ENCODE peak calls at places on chromosomes 11 and 22, in seven cellular contexts. U is right atrium auricular region, W is AG04450, X is brain microvascular endothelial cell, G is GM12865, V is RWPE1, O is choroid plexus epithelial cell. B is an unnamed sample.

GRCh38 chr11:105236631-105237030 is 97.1 kb upstream of the CARD18 start:
- DNase-seq in U (no peak), W (peak; percentile 65), X (no peak), G (no peak), V (no peak), O (peak; percentile 84), B (peak; percentile 66)

GRCh38 chr11:131749100-131749499 is 378.7 kb downstream of the NTM start:
- DNase-seq in U (no peak), W (no peak), X (peak; percentile 98), G (no peak), V (no peak), O (peak; percentile 89), B (peak; percentile 96)

GRCh38 chr11:123298488-123299447 is 103.7 kb upstream of the CLMP start:
- DNase-seq in U (no peak), W (no peak), X (no peak), G (no peak), V (no peak), O (no peak), B (no peak)

GRCh38 chr11:123671534-123671933 is 17.1 kb upstream of the SCN3B start:
- DNase-seq in U (no peak), W (no peak), X (no peak), G (no peak), V (no peak), O (no peak), B (no peak)

GRCh38 chr11:65646921-65647701 is 9.2 kb downstream of the SIPA1 start:
- DNase-seq in U (no peak), W (no peak), X (no peak), G (no peak), V (no peak), O (peak; percentile 52), B (no peak)

GRCh38 chr11:70296681-70297080 is 26.2 kb downstream of the PPFIA1 start:
- DNase-seq in U (no peak), W (no peak), X (peak; percentile 12), G (no peak), V (no peak), O (no peak), B (no peak)

GRCh38 chr11:32173435-32173834 is 82.6 kb downstream of the RCN1 start:
- DNase-seq in U (peak; percentile 69), W (peak; percentile 39), X (peak; percentile 49), G (peak; percentile 71), V (peak; percentile 44), O (peak; percentile 80), B (peak; percentile 11)

GRCh38 chr22:37639771-37640590 is 512 bp downstream of the SH3BP1 start:
- DNase-seq in U (no peak), W (no peak), X (no peak), G (peak; percentile 38), V (no peak), O (no peak), B (no peak)

GRCh38 chr22:30600925-30601324 is 6.0 kb upstream of the TCN2 start:
- DNase-seq in U (no peak), W (no peak), X (no peak), G (no peak), V (no peak), O (no peak), B (no peak)

GRCh38 chr11:58926251-58926650 is 13.0 kb upstream of the GLYATL1 start:
- DNase-seq in U (no peak), W (peak; percentile 38), X (no peak), G (no peak), V (no peak), O (no peak), B (no peak)

GRCh38 chr22:50699001-50699753 is 26.6 kb downstream of the SHANK3 start:
- DNase-seq in U (no peak), W (no peak), X (no peak), G (no peak), V (no peak), O (no peak), B (no peak)

GRCh38 chr22:23060612-23061400 is 9.5 kb upstream of the GNAZ start:
- DNase-seq in U (peak; percentile 40), W (no peak), X (no peak), G (no peak), V (no peak), O (no peak), B (no peak)

GRCh38 chr11:134584706-134585445 is 172.8 kb upstream of the B3GAT1 start:
- DNase-seq in U (peak; percentile 58), W (no peak), X (no peak), G (no peak), V (no peak), O (no peak), B (no peak)

GRCh38 chr11:130964393-130964792 is 48.1 kb upstream of the SNX19 start:
- DNase-seq in U (no peak), W (no peak), X (no peak), G (no peak), V (no peak), O (no peak), B (no peak)

GRCh38 chr11:117439256-117439655 is 111.6 kb downstream of the CEP164 start:
- DNase-seq in U (no peak), W (no peak), X (no peak), G (no peak), V (no peak), O (no peak), B (no peak)

GRCh38 chr11:111299111-111300026 is 1.0 kb downstream of the POU2AF3 start:
- DNase-seq in U (no peak), W (no peak), X (peak; percentile 11), G (peak; percentile 35), V (peak; percentile 33), O (peak; percentile 22), B (no peak)

GRCh38 chr11:313787-314547 is at the start of gene IFITM1:
- DNase-seq in U (no peak), W (peak; percentile 43), X (no peak), G (peak; percentile 94), V (peak; percentile 75), O (peak; percentile 91), B (peak; percentile 76)

GRCh38 chr22:23790819-23791736 is 4.3 kb downstream of the SMARCB1 start:
- DNase-seq in U (no peak), W (no peak), X (no peak), G (no peak), V (no peak), O (peak; percentile 89), B (peak; percentile 90)

GRCh38 chr11:68365943-68366435 is 53.6 kb downstream of the LRP5 start:
- DNase-seq in U (no peak), W (no peak), X (no peak), G (no peak), V (no peak), O (no peak), B (no peak)

GRCh38 chr22:42752912-42753311 is 32.2 kb upstream of the A4GALT start:
- DNase-seq in U (no peak), W (no peak), X (no peak), G (peak; percentile 75), V (no peak), O (no peak), B (no peak)

GRCh38 chr11:130050272-130050671 is 19.4 kb upstream of the APLP2 start:
- DNase-seq in U (no peak), W (no peak), X (peak; percentile 7), G (no peak), V (no peak), O (peak; percentile 62), B (no peak)

GRCh38 chr11:12318791-12319733 is 58.3 kb upstream of the PARVA start:
- DNase-seq in U (no peak), W (peak; percentile 75), X (no peak), G (peak; percentile 15), V (no peak), O (peak; percentile 21), B (peak; percentile 87)

GRCh38 chr11:82826526-82826925 is 73.7 kb downstream of the PRCP start:
- DNase-seq in U (no peak), W (no peak), X (no peak), G (no peak), V (no peak), O (peak; percentile 30), B (no peak)

GRCh38 chr11:78080084-78080817 is 589 bp upstream of the NDUFC2 start:
- DNase-seq in U (no peak), W (no peak), X (no peak), G (no peak), V (no peak), O (no peak), B (no peak)

GRCh38 chr22:44130076-44130711 is 50.5 kb upstream of the PARVG start:
- DNase-seq in U (no peak), W (no peak), X (no peak), G (no peak), V (no peak), O (peak; percentile 10), B (no peak)

GRCh38 chr11:108160970-108161566 is 39.7 kb downstream of the ACAT1 start:
- DNase-seq in U (no peak), W (no peak), X (no peak), G (peak; percentile 64), V (no peak), O (no peak), B (no peak)
- TF ChIP-seq CTCF in U (no peak), W (no peak), X (no peak), G (no peak), V (no peak), O (no peak), B (no peak)

GRCh38 chr22:19036523-19037273 is 85.5 kb downstream of the DGCR2 start:
- DNase-seq in U (no peak), W (no peak), X (no peak), G (no peak), V (no peak), O (peak; percentile 26), B (no peak)
- TF ChIP-seq CTCF in U (no peak), W (peak; percentile 17), X (peak; percentile 42), G (no peak), V (peak; percentile 9), O (peak; percentile 39), B (no peak)

DNA sequence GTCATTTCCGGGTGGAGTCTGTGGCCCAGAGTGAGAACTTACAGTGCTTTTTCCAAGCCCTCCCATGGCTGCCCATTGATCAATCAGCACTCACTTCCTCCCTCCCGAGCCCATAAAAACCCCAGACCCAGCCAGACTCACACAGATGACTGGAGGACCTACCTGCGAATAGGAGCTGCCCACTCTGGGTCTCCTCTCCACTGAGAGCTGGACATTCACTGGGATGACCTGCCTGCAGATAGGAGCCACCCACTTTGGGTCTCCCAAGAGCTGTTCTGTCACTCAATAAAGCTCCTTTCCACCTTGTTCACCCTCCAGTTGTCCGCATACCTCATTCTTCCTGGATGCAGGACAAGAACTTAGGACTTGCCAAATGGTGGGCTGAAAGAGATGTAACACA is 56.0 kb upstream of the B3GNT6 start:
- DNase-seq in U (no peak), W (no peak), X (no peak), G (no peak), V (no peak), O (no peak), B (no peak)
- TF ChIP-seq CTCF in U (no peak), W (no peak), X (no peak), G (no peak), V (no peak), O (no peak), B (no peak)

GRCh38 chr11:127492025-127492424 is 491.5 kb upstream of the KIRREL3 start:
- DNase-seq in U (no peak), W (no peak), X (no peak), G (no peak), V (no peak), O (no peak), B (no peak)

GRCh38 chr11:127496165-127496564 is 495.6 kb upstream of the KIRREL3 start:
- DNase-seq in U (no peak), W (no peak), X (no peak), G (no peak), V (no peak), O (no peak), B (no peak)

GRCh38 chr11:127491589-127491988 is 491.0 kb upstream of the KIRREL3 start:
- DNase-seq in U (no peak), W (no peak), X (no peak), G (no peak), V (no peak), O (no peak), B (no peak)

GRCh38 chr11:127490896-127491295 is 490.3 kb upstream of the KIRREL3 start:
- DNase-seq in U (no peak), W (no peak), X (no peak), G (no peak), V (no peak), O (no peak), B (no peak)

GRCh38 chr11:127493330-127493729 is 492.8 kb upstream of the KIRREL3 start:
- DNase-seq in U (no peak), W (no peak), X (peak; percentile 3), G (peak; percentile 31), V (no peak), O (peak; percentile 14), B (no peak)
- TF ChIP-seq CTCF in U (peak; percentile 9), W (peak; percentile 47), X (peak; percentile 62), G (peak; percentile 45), V (peak; percentile 37), O (peak; percentile 25), B (peak; percentile 17)

B was measured in AG09309.